ENCODE peak calls at places on chromosomes 5 and 9, in four cellular contexts. P, C, H and X are unnamed samples.
A peak's percentile ranks its signal among the peaks of the same experiment; 100 is the strongest.

GRCh38 chr9:135134253-135135028 is 47.0 kb downstream of the OLFM1 start:
- DNase-seq in P (no peak), H (no peak), C (no peak), X (no peak)

GRCh38 chr5:159735036-159735435 is 181.2 kb upstream of the ADRA1B start:
- DNase-seq in P (no peak), C (no peak), H (no peak), X (no peak)

GRCh38 chr9:70131296-70131695 is 87.6 kb downstream of the MAMDC2 start:
- DNase-seq in P (no peak), C (no peak), H (no peak), X (no peak)

GRCh38 chr9:79984429-79985067 is 412.8 kb downstream of the TLE4 start:
- DNase-seq in C (no peak), P (no peak), H (no peak), X (no peak)

GRCh38 chr5:136006164-136006563 is 22.6 kb upstream of the TGFBI start:
- DNase-seq in C (no peak), H (no peak), P (peak; percentile 69), X (no peak)

GRCh38 chr9:111679199-111679598 is 17.8 kb downstream of the GNG10 start:
- DNase-seq in H (no peak), P (no peak), C (no peak), X (no peak)

GRCh38 chr5:140207250-140207954 is 32.4 kb downstream of the CYSTM1 start:
- DNase-seq in P (no peak), H (no peak), C (no peak), X (no peak)

GRCh38 chr5:139696894-139697658 is 48.9 kb downstream of the CXXC5 start:
- DNase-seq in P (peak; percentile 35), C (no peak), H (peak; percentile 76), X (peak; percentile 82)

GRCh38 chr9:38011991-38012390 is 57.0 kb downstream of the SHB start:
- DNase-seq in P (no peak), C (no peak), H (no peak), X (no peak)

GRCh38 chr5:66958984-66959641 is 237.5 kb downstream of the CD180 start:
- DNase-seq in H (peak; percentile 18), C (peak; percentile 1), P (peak; percentile 44), X (peak; percentile 23)

GRCh38 chr5:38751103-38751502 is 94.7 kb upstream of the OSMR start:
- DNase-seq in C (no peak), H (no peak), P (no peak), X (no peak)

GRCh38 chr9:136943291-136944093 is 1.0 kb downstream of the FBXW5 start:
- DNase-seq in H (peak; percentile 50), C (no peak), P (no peak), X (no peak)

GRCh38 chr5:20572560-20572959 is 584.6 kb upstream of the CDH18 start:
- DNase-seq in C (no peak), P (peak; percentile 76), H (no peak), X (no peak)

GRCh38 chr9:130834371-130835311 is at the start of gene ABL1:
- DNase-seq in H (peak; percentile 73), C (no peak), P (peak; percentile 85), X (peak; percentile 85)

GRCh38 chr9:130835441-130836298 is 616 bp downstream of the ABL1 start:
- DNase-seq in P (peak; percentile 61), C (no peak), H (peak; percentile 61), X (peak; percentile 64)

GRCh38 chr9:130839237-130840111 is 4.4 kb downstream of the ABL1 start:
- DNase-seq in C (no peak), H (no peak), P (no peak), X (no peak)

GRCh38 chr9:130837644-130838043 is 2.6 kb downstream of the ABL1 start:
- DNase-seq in H (no peak), P (no peak), C (no peak), X (no peak)

GRCh38 chr9:130837002-130837511 is 2.0 kb downstream of the ABL1 start:
- DNase-seq in C (no peak), H (no peak), P (peak; percentile 28), X (no peak)
- TF ChIP-seq POLR2A in C (no peak), H (no peak), P (no peak), X (no peak)

DNA sequence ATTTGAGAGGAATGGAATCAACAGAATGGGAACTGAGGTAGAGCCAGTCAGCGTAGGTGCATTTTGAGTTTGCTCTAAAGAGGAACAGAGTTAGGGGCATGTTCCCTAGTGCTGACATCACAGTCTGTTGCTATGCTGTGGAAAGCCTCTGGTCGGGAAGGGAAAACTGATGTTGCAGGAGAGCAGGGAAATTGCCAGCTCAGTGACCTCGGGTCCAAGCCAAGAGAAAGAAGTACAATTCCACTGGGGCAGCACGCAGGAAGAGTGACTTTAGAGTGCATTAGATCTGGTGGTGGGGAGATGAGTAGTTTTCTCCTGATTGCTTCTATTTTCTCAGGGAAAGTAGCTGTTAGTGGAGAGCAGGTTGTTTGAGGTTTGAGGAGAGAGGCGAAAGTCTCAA is 57.1 kb downstream of the ZNF618 start:
- DNase-seq in H (peak; percentile 10), P (no peak), C (no peak), X (peak; percentile 76)
- H3K27ac ChIP-seq in H (no peak overlapping the region), P (no peak overlapping the region), C (no peak overlapping the region), X (no peak overlapping the region)

GRCh38 chr9:122904823-122905710 is at the start of gene RC3H2:
- DNase-seq in C (peak; percentile 95), P (peak; percentile 100), H (peak; percentile 97), X (peak; percentile 99)
- TF ChIP-seq POLR2A in C (no peak), P (peak; percentile 87), H (peak; percentile 92), X (peak; percentile 93)

GRCh38 chr5:149917073-149917676 is 27.4 kb downstream of the PDE6A start:
- DNase-seq in P (no peak), H (no peak), C (no peak), X (no peak)

GRCh38 chr5:149915392-149916260 is 29.0 kb downstream of the PDE6A start:
- DNase-seq in H (no peak), C (no peak), P (no peak), X (no peak)

GRCh38 chr5:149913449-149914419 is 30.9 kb downstream of the PDE6A start:
- DNase-seq in P (no peak), C (no peak), H (no peak), X (no peak)

GRCh38 chr5:149912226-149912864 is 32.2 kb downstream of the PDE6A start:
- DNase-seq in P (no peak), H (no peak), C (no peak), X (no peak)

GRCh38 chr5:149916317-149917072 is 28.1 kb downstream of the PDE6A start:
- DNase-seq in C (no peak), H (no peak), P (no peak), X (no peak)
- H3K27ac ChIP-seq in C (no peak overlapping the region), H (no peak overlapping the region), P (no peak overlapping the region), X (no peak overlapping the region)

GRCh38 chr5:157745041-157745456 is 1.5 kb downstream of the LSM11 start:
- DNase-seq in C (no peak), P (no peak), H (no peak), X (no peak)

GRCh38 chr5:157744055-157745011 is 821 bp downstream of the LSM11 start:
- DNase-seq in C (no peak), H (peak; percentile 26), P (no peak), X (peak; percentile 26)

GRCh38 chr5:157740211-157740610 is 3.3 kb upstream of the LSM11 start:
- DNase-seq in C (no peak), H (no peak), P (peak; percentile 42), X (no peak)

GRCh38 chr5:157747173-157747758 is 3.8 kb downstream of the LSM11 start:
- DNase-seq in C (no peak), P (no peak), H (no peak), X (no peak)

GRCh38 chr5:157743163-157744054 is at the start of gene LSM11:
- DNase-seq in P (peak; percentile 80), H (peak; percentile 90), C (peak; percentile 40), X (peak; percentile 87)
- TF ChIP-seq POLR2A in P (no peak), H (peak; percentile 38), C (no peak), X (no peak)